ENCODE peak calls at places on chromosomes 16 and 17, in six cellular contexts. I, S, X, N, M and Q are unnamed samples.
A peak's percentile ranks its signal among the peaks of the same experiment; 100 is the strongest.

GRCh38 chr17:9239260-9239820 is 218.0 kb downstream of the NTN1 start:
- DNase-seq in I (no peak), S (no peak), X (peak; percentile 46), N (no peak), M (no peak), Q (no peak)

GRCh38 chr17:42116705-42117396 is 4.3 kb downstream of the KAT2A start:
- DNase-seq in I (peak; percentile 86), S (no peak), X (peak; percentile 83), N (peak; percentile 87), M (peak; percentile 73), Q (no peak)

GRCh38 chr16:72474511-72475123 is 302.7 kb upstream of the PMFBP1 start:
- DNase-seq in I (no peak), S (no peak), X (no peak), N (no peak), M (peak; percentile 95), Q (no peak)

GRCh38 chr17:50049636-50050035 is 6.3 kb upstream of the ITGA3 start:
- DNase-seq in I (no peak), S (no peak), X (no peak), N (no peak), M (no peak), Q (peak; percentile 50)

GRCh38 chr17:80118601-80119270 is 17.4 kb downstream of the GAA start:
- DNase-seq in I (no peak), S (peak; percentile 56), X (no peak), N (no peak), M (no peak), Q (no peak)

GRCh38 chr16:66270333-66270927 is 96.1 kb upstream of the CDH5 start:
- DNase-seq in I (peak; percentile 85), S (peak; percentile 66), X (peak; percentile 72), N (peak; percentile 87), M (peak; percentile 71), Q (no peak)

GRCh38 chr17:50476545-50477315 is 1.9 kb upstream of the RSAD1 start:
- DNase-seq in I (no peak), S (no peak), X (no peak), N (no peak), M (no peak), Q (peak; percentile 60)

GRCh38 chr17:13871261-13871660 is 198.0 kb upstream of the COX10 start:
- DNase-seq in I (no peak), S (no peak), X (no peak), N (no peak), M (no peak), Q (no peak)

GRCh38 chr17:27276653-27277156 is 17.2 kb upstream of the WSB1 start:
- DNase-seq in I (no peak), S (no peak), X (no peak), N (peak; percentile 79), M (no peak), Q (no peak)

GRCh38 chr17:76623271-76624146 is 20.0 kb downstream of the ST6GALNAC1 start:
- DNase-seq in I (peak; percentile 91), S (no peak), X (peak; percentile 78), N (peak; percentile 79), M (peak; percentile 70), Q (no peak)

GRCh38 chr17:42329025-42329976 is 41.0 kb downstream of the STAT5A start:
- DNase-seq in I (peak; percentile 98), S (no peak), X (no peak), N (peak; percentile 76), M (peak; percentile 80), Q (no peak)

GRCh38 chr16:78761427-78761826 is 662.0 kb downstream of the WWOX start:
- DNase-seq in I (no peak), S (no peak), X (no peak), N (no peak), M (no peak), Q (no peak)

GRCh38 chr17:48997103-48997826 is at the start of gene IGF2BP1:
- DNase-seq in I (peak; percentile 88), S (no peak), X (no peak), N (peak; percentile 77), M (peak; percentile 84), Q (no peak)

GRCh38 chr17:81165246-81166032 is at the start of gene PVALEF:
- DNase-seq in I (peak; percentile 70), S (no peak), X (no peak), N (peak; percentile 53), M (no peak), Q (no peak)

GRCh38 chr17:64130559-64131001 is 636 bp upstream of the ERN1 start:
- DNase-seq in I (no peak), S (no peak), X (peak; percentile 66), N (no peak), M (no peak), Q (no peak)
- TF ChIP-seq CTCF in I (no peak), S (no peak), X (no peak), N (no peak), M (no peak), Q (no peak)

GRCh38 chr17:6648181-6648580 is 3.2 kb downstream of the MED31 start:
- DNase-seq in I (peak; percentile 76), S (no peak), X (no peak), N (no peak), M (no peak), Q (no peak)
- TF ChIP-seq CTCF in I (peak; percentile 61), S (peak; percentile 53), X (no peak), N (no peak), M (peak; percentile 32), Q (peak; percentile 60)

GRCh38 chr17:59425085-59425901 is 93.8 kb downstream of the YPEL2 start:
- DNase-seq in I (no peak), S (no peak), X (peak; percentile 62), N (no peak), M (peak; percentile 32), Q (no peak)
- TF ChIP-seq CTCF in I (no peak), S (no peak), X (no peak), N (no peak), M (no peak), Q (no peak)

DNA sequence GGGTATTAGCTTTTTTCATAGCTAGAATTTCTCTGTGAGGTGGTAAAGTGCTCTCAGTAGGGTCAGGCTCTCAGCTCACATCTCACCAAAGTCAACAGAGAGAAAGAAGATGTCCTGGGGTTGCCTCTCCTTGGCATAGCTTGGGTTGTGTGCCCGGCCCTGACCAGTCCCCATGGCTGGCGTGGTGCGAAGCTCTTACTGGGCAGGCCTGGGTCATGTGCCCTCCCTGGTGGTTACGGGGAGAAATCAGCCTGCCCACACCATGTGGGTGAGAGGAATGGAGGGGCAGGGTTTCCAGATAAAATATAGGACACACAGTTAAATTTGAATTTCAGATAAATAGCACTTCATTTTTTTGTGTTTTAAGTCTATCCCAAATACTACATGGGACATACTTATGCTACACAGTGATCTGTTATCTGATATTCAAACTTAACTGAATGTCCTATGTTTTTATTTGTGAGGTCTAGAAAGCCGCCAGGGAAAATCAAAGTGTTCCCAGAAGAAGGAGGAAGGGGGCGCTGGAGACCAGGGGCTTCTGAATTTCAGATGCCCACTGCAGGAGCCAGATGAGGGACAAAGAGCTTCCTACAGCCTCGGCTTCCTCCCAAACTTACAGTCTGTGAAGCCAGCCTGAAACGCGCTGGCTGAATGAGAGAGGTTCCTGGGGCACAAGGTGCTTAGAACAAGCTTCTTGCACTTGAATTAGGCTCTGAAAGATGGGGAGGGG is 45.4 kb downstream of the NKD1 start:
- DNase-seq in I (no peak), S (no peak), X (no peak), N (peak; percentile 71), M (no peak), Q (peak; percentile 57)
- TF ChIP-seq CTCF in I (no peak), S (no peak), X (peak; percentile 51), N (peak; percentile 19), M (peak; percentile 36), Q (peak; percentile 68)

DNA sequence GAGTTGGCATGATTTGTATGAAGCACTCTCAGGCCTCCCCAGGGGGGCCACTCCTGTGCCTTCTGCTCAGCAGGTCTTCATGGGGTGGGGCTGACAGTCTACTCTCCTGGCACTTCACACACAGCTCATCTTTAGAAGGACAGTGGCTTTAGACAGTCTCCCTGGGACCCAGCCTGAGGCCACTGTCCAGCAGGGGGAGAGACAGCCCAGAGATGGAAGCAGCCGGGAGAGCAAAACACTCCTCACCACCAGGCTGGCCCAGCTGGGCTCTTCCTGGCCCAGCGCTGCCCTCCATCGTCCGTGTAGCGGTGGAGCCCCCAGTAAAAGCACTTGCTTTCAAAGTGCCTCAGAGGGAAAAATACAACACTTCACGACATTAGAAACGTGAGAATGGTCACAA is 62.0 kb upstream of the CRHR1 start:
- DNase-seq in I (peak; percentile 85), S (no peak), X (no peak), N (peak; percentile 79), M (no peak), Q (no peak)
- TF ChIP-seq CTCF in I (peak; percentile 39), S (peak; percentile 18), X (no peak), N (no peak), M (peak; percentile 25), Q (peak; percentile 50)

DNA sequence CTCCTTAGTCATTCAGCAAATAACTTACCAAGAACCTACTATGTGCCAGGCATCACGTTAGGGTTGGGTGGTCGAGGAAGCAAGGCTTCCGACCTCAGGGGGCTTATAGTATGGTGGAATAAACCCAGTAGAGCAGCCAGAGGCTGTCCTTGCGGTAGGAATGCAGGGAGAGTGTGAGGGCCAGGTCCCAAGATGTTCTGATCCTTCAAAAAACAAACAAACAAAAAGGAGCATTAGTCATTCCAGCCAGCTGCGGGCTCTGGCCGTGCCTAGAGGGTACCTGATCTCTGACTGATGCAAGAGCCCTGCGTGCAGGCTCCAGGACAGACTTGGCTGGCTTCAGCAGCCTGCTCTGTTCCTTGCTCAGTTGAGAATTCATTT is 18.2 kb downstream of the CYB5D2 start:
- DNase-seq in I (peak; percentile 98), S (peak; percentile 84), X (no peak), N (peak; percentile 21), M (peak; percentile 82), Q (no peak)
- TF ChIP-seq CTCF in I (no peak), S (no peak), X (no peak), N (no peak), M (peak; percentile 26), Q (peak; percentile 76)

DNA sequence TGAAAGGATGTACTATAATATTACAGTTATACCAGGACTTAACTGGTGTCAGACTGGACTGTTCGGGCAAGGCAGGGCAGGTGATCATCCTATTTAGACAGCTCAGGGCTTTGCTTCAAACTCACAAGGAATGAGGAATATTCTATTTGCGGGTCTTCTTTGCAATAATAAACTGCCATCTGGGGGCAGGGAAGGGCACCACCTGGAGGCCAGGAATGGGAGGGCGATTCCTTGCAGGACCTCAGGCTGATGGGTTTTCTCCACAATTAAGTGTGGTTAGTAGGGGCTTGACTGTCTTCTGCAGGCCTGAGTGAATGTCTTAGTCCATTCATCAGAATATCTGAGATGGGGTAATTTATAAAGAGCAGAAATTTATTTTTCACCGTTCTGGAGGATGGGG is 424.1 kb downstream of the CA10 start:
- DNase-seq in I (no peak), S (no peak), X (no peak), N (peak; percentile 41), M (no peak), Q (no peak)
- TF ChIP-seq CTCF in I (no peak), S (peak; percentile 56), X (peak; percentile 52), N (peak; percentile 49), M (peak; percentile 30), Q (peak; percentile 70)